ENCODE peak calls at places on chromosomes 1 and 21, in four cellular contexts. A, K, R and D are unnamed samples.

GRCh38 chr1:218345673-218346390 is 696 bp downstream of the TGFB2 start:
- DNase-seq in R (no peak), A (peak; percentile 60), K (peak; percentile 95), D (peak; percentile 7)

GRCh38 chr1:223153177-223154119 is 10.4 kb upstream of the TLR5 start:
- DNase-seq in A (no peak), R (no peak), K (no peak), D (no peak)

GRCh38 chr1:154288694-154289093 is 16.3 kb downstream of the HAX1 start:
- DNase-seq in A (no peak), R (no peak), K (no peak), D (no peak)

GRCh38 chr1:181121498-181121897 is 33.0 kb downstream of the IER5 start:
- DNase-seq in R (no peak), K (no peak), A (no peak), D (no peak)

GRCh38 chr1:93908394-93909145 is 660 bp downstream of the GCLM start:
- DNase-seq in A (no peak), R (peak; percentile 21), K (no peak), D (peak; percentile 43)

GRCh38 chr1:198333744-198334143 is 176.9 kb downstream of the NEK7 start:
- DNase-seq in K (no peak), A (peak; percentile 3), R (no peak), D (no peak)

GRCh38 chr1:108190686-108191416 is 9.3 kb downstream of the SLC25A24 start:
- DNase-seq in R (no peak), A (no peak), K (no peak), D (no peak)

GRCh38 chr1:152426731-152427130 is 12.7 kb upstream of the CRNN start:
- DNase-seq in A (no peak), R (no peak), K (no peak), D (no peak)

GRCh38 chr21:37087188-37087587 is 14.1 kb downstream of the TTC3 start:
- DNase-seq in R (no peak), A (no peak), K (no peak), D (no peak)

GRCh38 chr1:225418598-225418997 is 9.2 kb downstream of the LBR start:
- DNase-seq in A (no peak), K (no peak), R (no peak), D (no peak)

GRCh38 chr1:181469829-181470228 is 13.5 kb upstream of the CACNA1E start:
- DNase-seq in A (peak; percentile 83), R (no peak), K (no peak), D (no peak)

GRCh38 chr1:159141584-159142518 is 29.6 kb upstream of the CADM3 start:
- DNase-seq in K (no peak), R (peak; percentile 78), A (peak; percentile 34), D (no peak)

GRCh38 chr21:31888936-31889371 is 16.1 kb downstream of the HUNK start:
- DNase-seq in K (peak; percentile 50), R (no peak), A (peak; percentile 78), D (no peak)

GRCh38 chr1:6490181-6491075 is 1.0 kb downstream of the PLEKHG5 start:
- DNase-seq in K (peak; percentile 92), A (peak; percentile 17), R (peak; percentile 67), D (peak; percentile 54)

GRCh38 chr1:193222079-193222615 is 35.7 kb upstream of the B3GALT2 start:
- DNase-seq in R (no peak), A (no peak), K (no peak), D (no peak)

GRCh38 chr1:222168621-222169020 is 379.3 kb downstream of the HHIPL2 start:
- DNase-seq in R (no peak), A (no peak), K (no peak), D (no peak)

GRCh38 chr1:54070549-54070915 is 17.1 kb downstream of the TCEANC2 start:
- DNase-seq in K (no peak), A (no peak), R (no peak), D (peak; percentile 52)

GRCh38 chr1:1614204-1614953 is 921 bp upstream of the MIB2 start:
- DNase-seq in K (no peak), R (no peak), A (no peak), D (peak; percentile 49)

GRCh38 chr1:67834246-67834877 is 1.1 kb upstream of the GNG12 start:
- DNase-seq in A (no peak), K (no peak), R (no peak), D (no peak)

GRCh38 chr1:228515200-228515834 is 28.1 kb downstream of the RNF187 start:
- DNase-seq in K (peak; percentile 69), R (peak; percentile 33), A (peak; percentile 16), D (peak; percentile 17)

GRCh38 chr1:105260018-105260417 is 1510.3 kb downstream of the AMY1C start:
- DNase-seq in R (no peak), A (no peak), K (no peak), D (no peak)

GRCh38 chr1:213337025-213337678 is 286.1 kb downstream of the RPS6KC1 start:
- DNase-seq in A (no peak), R (no peak), K (no peak), D (no peak)

GRCh38 chr21:29523646-29524045 is 224.9 kb downstream of the BACH1 start:
- DNase-seq in A (no peak), R (no peak), K (no peak), D (no peak)

GRCh38 chr1:51381964-51382363 is 51.6 kb upstream of the TTC39A start:
- DNase-seq in A (no peak), R (no peak), K (no peak), D (no peak)

GRCh38 chr1:42403880-42404400 is 23.3 kb downstream of the RIMKLA start:
- DNase-seq in A (no peak), K (no peak), R (no peak), D (no peak)

GRCh38 chr1:115211071-115211745 is 121.9 kb upstream of the TSPAN2 start:
- DNase-seq in A (no peak), K (no peak), R (no peak), D (no peak)

GRCh38 chr1:115557715-115558114 is 84.1 kb upstream of the VANGL1 start:
- DNase-seq in A (peak; percentile 4), K (no peak), R (no peak), D (no peak)

GRCh38 chr1:147890177-147890790 is 12.3 kb upstream of the GJA8 start:
- DNase-seq in K (peak; percentile 86), R (peak; percentile 73), A (peak; percentile 10), D (peak; percentile 30)

GRCh38 chr1:173573596-173573995 is 29.3 kb downstream of the SLC9C2 start:
- DNase-seq in R (no peak), K (no peak), A (no peak), D (no peak)

GRCh38 chr1:89279011-89279466 is 6.4 kb upstream of the GBP5 start:
- DNase-seq in K (no peak), R (no peak), A (no peak), D (no peak)

GRCh38 chr1:71043061-71043460 is 4.6 kb downstream of the PTGER3 start:
- DNase-seq in K (no peak), A (no peak), R (no peak), D (no peak)

GRCh38 chr1:7046891-7047290 is 261.6 kb downstream of the CAMTA1 start:
- DNase-seq in R (no peak), A (peak; percentile 41), K (no peak), D (no peak)

GRCh38 chr1:65581120-65581519 is 160.7 kb downstream of the LEPR start:
- DNase-seq in R (no peak), K (no peak), A (no peak), D (peak; percentile 9)